ENCODE peak calls at places on chromosomes 2 and 18, in four cellular contexts. One of them, this sample, is unnamed.

GRCh38 chr2:241966671-241967070 is 97.1 kb downstream of the RTP5 start:
- DNase-seq in lower lobe of right lung: no peak
- DNase-seq in right lobe of liver: no peak
- DNase-seq in GM06990: no peak
- DNase-seq in this sample: no peak

GRCh38 chr2:32061973-32062861 is 1.1 kb upstream of the SPAST start:
- DNase-seq in GM06990: no peak
- DNase-seq in lower lobe of right lung: no peak
- DNase-seq in right lobe of liver: no peak
- DNase-seq in this sample: no peak

GRCh38 chr2:30465171-30465545 is 18.1 kb downstream of the LCLAT1 start:
- DNase-seq in GM06990: no peak
- DNase-seq in lower lobe of right lung: no peak
- DNase-seq in right lobe of liver: no peak
- DNase-seq in this sample: no peak

GRCh38 chr18:60978338-60978737 is 354.9 kb upstream of the CDH20 start:
- DNase-seq in right lobe of liver: no peak
- DNase-seq in GM06990: no peak
- DNase-seq in lower lobe of right lung: no peak
- DNase-seq in this sample: no peak

GRCh38 chr2:163157411-163157810 is 318.8 kb upstream of the KCNH7 start:
- DNase-seq in lower lobe of right lung: no peak
- DNase-seq in right lobe of liver: no peak
- DNase-seq in GM06990: no peak
- DNase-seq in this sample: no peak

GRCh38 chr2:157875720-157876065 is 437 bp downstream of the ACVR1 start:
- DNase-seq in lower lobe of right lung: peak
- DNase-seq in GM06990: no peak
- DNase-seq in right lobe of liver: peak
- DNase-seq in this sample: peak

GRCh38 chr2:10305715-10306114 is 3.0 kb downstream of the HPCAL1 start:
- DNase-seq in right lobe of liver: no peak
- DNase-seq in GM06990: no peak
- DNase-seq in lower lobe of right lung: no peak
- DNase-seq in this sample: no peak

GRCh38 chr2:238064376-238064775 is 3.6 kb downstream of the SCLY start:
- DNase-seq in GM06990: no peak
- DNase-seq in right lobe of liver: no peak
- DNase-seq in lower lobe of right lung: no peak
- DNase-seq in this sample: no peak

GRCh38 chr18:68121308-68121707 is 593.6 kb downstream of the TMX3 start:
- DNase-seq in lower lobe of right lung: no peak
- DNase-seq in GM06990: no peak
- DNase-seq in right lobe of liver: no peak
- DNase-seq in this sample: no peak

GRCh38 chr18:24011095-24011917 is 3.2 kb upstream of the TTC39C start:
- DNase-seq in lower lobe of right lung: no peak
- DNase-seq in right lobe of liver: no peak
- DNase-seq in GM06990: no peak
- DNase-seq in this sample: no peak

GRCh38 chr18:55236150-55236931 is 277.1 kb upstream of the CCDC68 start:
- DNase-seq in lower lobe of right lung: no peak
- DNase-seq in GM06990: no peak
- DNase-seq in right lobe of liver: no peak
- DNase-seq in this sample: no peak

GRCh38 chr2:104504331-104505073 is 349.4 kb upstream of the POU3F3 start:
- DNase-seq in lower lobe of right lung: no peak
- DNase-seq in right lobe of liver: no peak
- DNase-seq in GM06990: no peak
- DNase-seq in this sample: no peak

GRCh38 chr2:24083567-24084385 is 858 bp downstream of the TP53I3 start:
- DNase-seq in right lobe of liver: no peak
- DNase-seq in GM06990: peak
- DNase-seq in lower lobe of right lung: peak
- DNase-seq in this sample: peak

GRCh38 chr2:9030882-9031645 is 27.6 kb upstream of the MBOAT2 start:
- DNase-seq in GM06990: no peak
- DNase-seq in lower lobe of right lung: no peak
- DNase-seq in right lobe of liver: no peak
- DNase-seq in this sample: no peak

GRCh38 chr2:10507106-10507505 is 59.0 kb upstream of the ODC1 start:
- DNase-seq in right lobe of liver: peak
- DNase-seq in GM06990: no peak
- DNase-seq in lower lobe of right lung: no peak
- DNase-seq in this sample: peak

GRCh38 chr2:83168377-83168776 is 1290.7 kb downstream of the SUCLG1 start:
- DNase-seq in lower lobe of right lung: no peak
- DNase-seq in right lobe of liver: no peak
- DNase-seq in GM06990: no peak
- DNase-seq in this sample: no peak

GRCh38 chr2:1047485-1047884 is 96.8 kb downstream of the SNTG2 start:
- DNase-seq in lower lobe of right lung: no peak
- DNase-seq in GM06990: no peak
- DNase-seq in right lobe of liver: no peak
- DNase-seq in this sample: no peak

GRCh38 chr2:63249146-63249545 is 198.5 kb downstream of the OTX1 start:
- DNase-seq in right lobe of liver: no peak
- DNase-seq in lower lobe of right lung: no peak
- DNase-seq in GM06990: no peak
- DNase-seq in this sample: no peak

GRCh38 chr2:240249423-240250149 is 109.1 kb upstream of the OTOS start:
- DNase-seq in lower lobe of right lung: peak
- DNase-seq in right lobe of liver: no peak
- DNase-seq in GM06990: no peak
- DNase-seq in this sample: peak

GRCh38 chr2:21535826-21536225 is 412.1 kb downstream of the TDRD15 start:
- DNase-seq in lower lobe of right lung: no peak
- DNase-seq in right lobe of liver: no peak
- DNase-seq in GM06990: no peak
- DNase-seq in this sample: no peak

GRCh38 chr2:225468131-225468530 is 68.6 kb downstream of the NYAP2 start:
- DNase-seq in right lobe of liver: no peak
- DNase-seq in GM06990: no peak
- DNase-seq in lower lobe of right lung: no peak
- DNase-seq in this sample: no peak

GRCh38 chr2:241850544-241851324 is 8.0 kb downstream of the PDCD1 start:
- DNase-seq in lower lobe of right lung: peak
- DNase-seq in right lobe of liver: no peak
- DNase-seq in GM06990: no peak
- DNase-seq in this sample: no peak

GRCh38 chr2:203636896-203637818 is 69.3 kb upstream of the CD28 start:
- DNase-seq in right lobe of liver: peak
- DNase-seq in GM06990: no peak
- DNase-seq in lower lobe of right lung: no peak
- DNase-seq in this sample: no peak

GRCh38 chr2:75518638-75519465 is 41.9 kb downstream of the EVA1A start:
- DNase-seq in lower lobe of right lung: no peak
- DNase-seq in GM06990: no peak
- DNase-seq in right lobe of liver: peak
- DNase-seq in this sample: no peak

GRCh38 chr2:1055014-1055595 is 104.5 kb downstream of the SNTG2 start:
- DNase-seq in lower lobe of right lung: no peak
- DNase-seq in right lobe of liver: no peak
- DNase-seq in GM06990: no peak
- DNase-seq in this sample: no peak

GRCh38 chr18:8703781-8704301 is 1.5 kb upstream of the MTCL1 start:
- DNase-seq in right lobe of liver: no peak
- DNase-seq in lower lobe of right lung: no peak
- DNase-seq in GM06990: no peak
- DNase-seq in this sample: no peak

GRCh38 chr2:202541137-202541536 is 93.6 kb upstream of the FAM117B start:
- DNase-seq in lower lobe of right lung: no peak
- DNase-seq in right lobe of liver: no peak
- DNase-seq in GM06990: no peak
- DNase-seq in this sample: no peak

GRCh38 chr2:128593518-128594272 is 275.0 kb upstream of the HS6ST1 start:
- DNase-seq in GM06990: no peak
- DNase-seq in lower lobe of right lung: no peak
- DNase-seq in right lobe of liver: no peak
- DNase-seq in this sample: no peak

GRCh38 chr2:235734168-235734567 is 240.3 kb downstream of the AGAP1 start:
- DNase-seq in GM06990: no peak
- DNase-seq in lower lobe of right lung: no peak
- DNase-seq in right lobe of liver: no peak
- DNase-seq in this sample: no peak

GRCh38 chr2:60657673-60658072 is 98.4 kb upstream of the PAPOLG start:
- DNase-seq in GM06990: no peak
- DNase-seq in lower lobe of right lung: no peak
- DNase-seq in right lobe of liver: no peak
- DNase-seq in this sample: no peak

GRCh38 chr2:183242937-183243336 is 118.7 kb downstream of the NUP35 start:
- DNase-seq in right lobe of liver: no peak
- DNase-seq in GM06990: no peak
- DNase-seq in lower lobe of right lung: no peak
- DNase-seq in this sample: no peak

GRCh38 chr2:167057461-167057860 is 169.2 kb downstream of the XIRP2 start:
- DNase-seq in lower lobe of right lung: no peak
- DNase-seq in right lobe of liver: no peak
- DNase-seq in GM06990: no peak
- DNase-seq in this sample: no peak

GRCh38 chr2:234950730-234951385 is 959 bp upstream of the SH3BP4 start:
- DNase-seq in GM06990: no peak
- DNase-seq in right lobe of liver: no peak
- DNase-seq in lower lobe of right lung: no peak
- DNase-seq in this sample: no peak

GRCh38 chr2:240505946-240506345 is 51.8 kb downstream of the ANKMY1 start:
- DNase-seq in lower lobe of right lung: peak
- DNase-seq in right lobe of liver: no peak
- DNase-seq in GM06990: no peak
- DNase-seq in this sample: peak

GRCh38 chr2:202069189-202070050 is 3.6 kb upstream of the KIAA2012 start:
- DNase-seq in right lobe of liver: no peak
- DNase-seq in GM06990: no peak
- DNase-seq in lower lobe of right lung: no peak
- DNase-seq in this sample: no peak

GRCh38 chr18:21669736-21670135 is 34.8 kb downstream of the ABHD3 start:
- DNase-seq in lower lobe of right lung: no peak
- DNase-seq in right lobe of liver: no peak
- DNase-seq in GM06990: no peak
- DNase-seq in this sample: no peak

DNA sequence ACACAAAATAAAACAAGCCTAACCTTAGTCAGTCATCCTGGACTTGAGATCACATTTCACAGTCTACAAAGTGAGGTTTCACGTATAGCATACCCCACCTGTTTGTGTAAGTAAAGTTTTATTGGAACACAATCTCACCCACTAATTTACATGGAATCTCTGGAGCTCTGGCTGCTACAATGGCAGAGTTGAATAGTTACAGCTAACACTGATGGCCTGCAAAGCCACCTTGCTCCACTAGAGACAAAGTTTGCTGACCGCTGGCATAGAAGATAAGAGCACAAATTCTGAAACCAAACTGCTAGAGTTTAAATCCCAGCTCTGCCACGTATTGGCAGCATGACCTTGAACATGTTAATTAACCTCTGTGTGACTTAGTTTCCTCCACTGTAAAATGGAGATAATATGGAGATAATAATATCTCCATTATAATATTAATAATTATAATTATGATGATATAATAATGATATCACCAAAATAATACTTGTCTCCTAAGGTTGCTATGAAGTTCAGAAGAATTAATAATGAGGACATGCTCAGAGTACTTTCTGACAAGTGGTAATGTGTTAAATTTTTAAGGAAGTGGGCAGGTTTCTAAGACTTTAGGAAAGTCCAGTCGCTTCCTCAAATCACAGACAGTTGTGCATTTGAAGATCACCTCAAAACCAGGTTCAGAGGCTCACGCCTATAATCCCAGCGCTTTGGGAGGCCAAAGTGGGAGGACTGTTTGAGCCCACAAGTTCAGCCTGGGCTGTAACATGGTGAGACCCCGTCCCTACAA is 204.6 kb downstream of the SH3RF3 start:
- DNase-seq in right lobe of liver: no peak
- DNase-seq in GM06990: no peak
- DNase-seq in lower lobe of right lung: no peak
- DNase-seq in this sample: no peak
- H3K4me3 ChIP-seq in right lobe of liver: no peak
- H3K4me3 ChIP-seq in GM06990: no peak
- H3K4me3 ChIP-seq in lower lobe of right lung: no peak
- H3K4me3 ChIP-seq in this sample: no peak

GRCh38 chr2:190343170-190343499 is 254 bp upstream of the INPP1 start:
- DNase-seq in lower lobe of right lung: no peak
- DNase-seq in right lobe of liver: no peak
- DNase-seq in GM06990: peak
- DNase-seq in this sample: no peak
- H3K4me3 ChIP-seq in lower lobe of right lung: peak
- H3K4me3 ChIP-seq in right lobe of liver: peak
- H3K4me3 ChIP-seq in GM06990: peak
- H3K4me3 ChIP-seq in this sample: peak

GRCh38 chr18:3217930-3218647 is 1.7 kb downstream of the MYOM1 start:
- DNase-seq in lower lobe of right lung: no peak
- DNase-seq in right lobe of liver: no peak
- DNase-seq in GM06990: no peak
- DNase-seq in this sample: no peak
- H3K4me3 ChIP-seq in lower lobe of right lung: no peak
- H3K4me3 ChIP-seq in right lobe of liver: peak
- H3K4me3 ChIP-seq in GM06990: no peak
- H3K4me3 ChIP-seq in this sample: no peak

GRCh38 chr18:5195656-5196055 is 1.4 kb downstream of the AKAIN1 start:
- DNase-seq in GM06990: no peak
- DNase-seq in lower lobe of right lung: no peak
- DNase-seq in right lobe of liver: no peak
- DNase-seq in this sample: no peak

GRCh38 chr18:5196253-5197031 is 615 bp downstream of the AKAIN1 start:
- DNase-seq in lower lobe of right lung: no peak
- DNase-seq in GM06990: no peak
- DNase-seq in right lobe of liver: no peak
- DNase-seq in this sample: no peak

GRCh38 chr18:5197461-5197860 is 404 bp upstream of the AKAIN1 start:
- DNase-seq in right lobe of liver: no peak
- DNase-seq in lower lobe of right lung: no peak
- DNase-seq in GM06990: no peak
- DNase-seq in this sample: no peak

GRCh38 chr18:5197032-5197434 is at the start of gene AKAIN1:
- DNase-seq in lower lobe of right lung: no peak
- DNase-seq in GM06990: peak
- DNase-seq in right lobe of liver: peak
- DNase-seq in this sample: peak
- H3K4me3 ChIP-seq in lower lobe of right lung: no peak
- H3K4me3 ChIP-seq in GM06990: no peak
- H3K4me3 ChIP-seq in right lobe of liver: no peak
- H3K4me3 ChIP-seq in this sample: no peak

GRCh38 chr2:218785103-218785502 is 3.2 kb downstream of the CYP27A1 start:
- DNase-seq in GM06990: no peak
- DNase-seq in right lobe of liver: no peak
- DNase-seq in lower lobe of right lung: no peak
- DNase-seq in this sample: no peak
- H3K4me3 ChIP-seq in GM06990: no peak
- H3K4me3 ChIP-seq in right lobe of liver: no peak
- H3K4me3 ChIP-seq in lower lobe of right lung: peak
- H3K4me3 ChIP-seq in this sample: peak

DNA sequence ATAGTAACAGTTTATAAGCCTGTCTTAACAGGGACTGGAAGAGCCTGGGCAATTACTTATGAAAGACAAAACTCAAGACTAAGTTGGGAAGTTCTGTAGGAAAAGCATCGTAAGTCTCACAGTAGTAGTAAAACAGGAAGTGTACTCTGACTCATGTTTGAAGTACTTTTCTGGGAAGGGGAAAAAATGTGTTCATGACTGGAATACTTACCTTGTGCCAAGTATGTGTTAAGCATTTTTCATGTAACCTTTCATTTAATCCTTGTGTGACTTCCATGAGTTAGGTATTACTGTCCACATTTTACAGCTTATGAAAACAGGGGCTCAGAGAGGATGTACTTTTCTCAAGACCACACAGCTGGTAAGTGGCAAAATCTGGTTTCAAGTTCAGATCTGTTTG is 13.7 kb upstream of the SKOR2 start:
- DNase-seq in right lobe of liver: no peak
- DNase-seq in lower lobe of right lung: no peak
- DNase-seq in GM06990: no peak
- DNase-seq in this sample: no peak
- H3K4me3 ChIP-seq in right lobe of liver: no peak
- H3K4me3 ChIP-seq in lower lobe of right lung: no peak
- H3K4me3 ChIP-seq in GM06990: no peak
- H3K4me3 ChIP-seq in this sample: no peak